ENCODE peak calls at places on chromosome 4, in nine cellular contexts. P, L, V, A, U, S, F, I and T are unnamed samples.

GRCh38 chr4:61200195-61200990 is at the start of gene ADGRL3:
- DNase-seq in P (peak), A (no peak), F (peak), L (peak), I (peak), S (no peak), U (peak), V (peak), T (no peak)

GRCh38 chr4:53119685-53120084 is 246.2 kb downstream of the SCFD2 start:
- DNase-seq in V (no peak), I (peak), P (no peak), L (peak), F (no peak), S (no peak), A (no peak), U (no peak), T (no peak)

GRCh38 chr4:153705743-153706468 is 21.8 kb downstream of the TLR2 start:
- DNase-seq in I (no peak), F (no peak), A (no peak), U (no peak), S (no peak), V (no peak), L (no peak), P (no peak), T (no peak)

GRCh38 chr4:41744572-41745291 is 3.8 kb downstream of the PHOX2B start:
- DNase-seq in V (no peak), I (no peak), L (no peak), F (peak), A (no peak), P (no peak), S (no peak), U (no peak), T (no peak)

GRCh38 chr4:180456928-180457327 is 1786.3 kb upstream of the TENM3 start:
- DNase-seq in I (no peak), U (no peak), S (no peak), A (no peak), F (no peak), P (no peak), V (no peak), L (no peak), T (no peak)

GRCh38 chr4:36771411-36772153 is 473.0 kb upstream of the NWD2 start:
- DNase-seq in V (peak), F (no peak), S (no peak), U (no peak), A (no peak), P (no peak), I (no peak), L (no peak), T (no peak)

GRCh38 chr4:88775026-88775425 is 77.4 kb upstream of the NAP1L5 start:
- DNase-seq in L (no peak), A (no peak), U (no peak), V (no peak), F (no peak), I (no peak), S (no peak), P (no peak), T (no peak)

GRCh38 chr4:181647396-181648107 is 595.6 kb upstream of the TENM3 start:
- DNase-seq in S (no peak), L (peak), V (no peak), F (no peak), I (peak), A (no peak), U (no peak), P (no peak), T (no peak)

GRCh38 chr4:36332023-36332781 is 50.8 kb downstream of the DTHD1 start:
- DNase-seq in F (no peak), L (no peak), P (no peak), A (no peak), U (peak), I (no peak), V (no peak), S (peak), T (no peak)

GRCh38 chr4:9931196-9931595 is 90.1 kb downstream of the SLC2A9 start:
- DNase-seq in F (no peak), L (no peak), V (no peak), U (no peak), I (no peak), S (no peak), A (no peak), P (no peak), T (no peak)

GRCh38 chr4:124429746-124430250 is 282.7 kb downstream of the ANKRD50 start:
- DNase-seq in P (no peak), S (no peak), I (peak), U (no peak), V (no peak), F (no peak), L (no peak), A (no peak), T (no peak)

GRCh38 chr4:189117426-189117825 is 823.2 kb upstream of the FRG1 start:
- DNase-seq in S (no peak), L (peak), A (no peak), U (no peak), F (peak), P (no peak), I (no peak), V (no peak), T (no peak)

GRCh38 chr4:170030121-170030520 is 3.9 kb upstream of the MFAP3L start:
- DNase-seq in F (no peak), V (no peak), P (no peak), S (no peak), A (no peak), I (no peak), L (no peak), U (no peak), T (no peak)

GRCh38 chr4:1764670-1765069 is 28.4 kb upstream of the FGFR3 start:
- DNase-seq in V (no peak), A (no peak), P (no peak), S (no peak), F (peak), U (no peak), L (no peak), I (no peak), T (no peak)

GRCh38 chr4:10099521-10100325 is 16.9 kb downstream of the WDR1 start:
- DNase-seq in P (no peak), F (no peak), A (no peak), L (no peak), V (no peak), U (no peak), S (no peak), I (no peak), T (no peak)

GRCh38 chr4:5863461-5864113 is 29.3 kb downstream of the CRMP1 start:
- DNase-seq in V (no peak), F (no peak), P (no peak), S (peak), I (peak), A (no peak), U (no peak), L (peak), T (no peak)

GRCh38 chr4:84944952-84945351 is 21.5 kb downstream of the WDFY3 start:
- DNase-seq in S (no peak), A (no peak), L (peak), I (peak), V (no peak), F (no peak), U (no peak), P (no peak), T (no peak)

GRCh38 chr4:138572007-138572406 is 329.9 kb upstream of the SLC7A11 start:
- DNase-seq in A (no peak), V (no peak), P (no peak), U (no peak), L (peak), F (no peak), I (no peak), S (no peak), T (no peak)

GRCh38 chr4:123479944-123480343 is 83.3 kb downstream of the SPRY1 start:
- DNase-seq in P (no peak), S (no peak), L (peak), A (no peak), F (no peak), I (peak), U (no peak), V (peak), T (no peak)

GRCh38 chr4:40032785-40033184 is 23.9 kb upstream of the N4BP2 start:
- DNase-seq in P (no peak), F (no peak), L (no peak), V (no peak), U (no peak), S (no peak), A (no peak), I (no peak), T (no peak)

GRCh38 chr4:76943129-76943620 is 6.4 kb upstream of the SEPTIN11 start:
- DNase-seq in A (no peak), I (peak), V (no peak), P (no peak), F (no peak), U (no peak), L (peak), S (no peak), T (no peak)

GRCh38 chr4:72567821-72568620 is 1.0 kb downstream of the ADAMTS3 start:
- DNase-seq in P (no peak), L (peak), A (no peak), I (peak), S (peak), U (peak), F (peak), V (no peak), T (no peak)

GRCh38 chr4:32840461-32841189 is 2120.5 kb downstream of the PCDH7 start:
- DNase-seq in S (no peak), I (no peak), F (no peak), V (no peak), P (no peak), A (no peak), L (no peak), U (no peak), T (no peak)

GRCh38 chr4:140472156-140472555 is 25.9 kb downstream of the MGAT4D start:
- DNase-seq in A (no peak), S (no peak), L (no peak), F (no peak), V (no peak), I (no peak), P (no peak), U (no peak), T (no peak)

GRCh38 chr4:87105101-87105852 is 115.1 kb downstream of the KLHL8 start:
- DNase-seq in V (no peak), F (no peak), A (no peak), P (no peak), S (no peak), I (no peak), U (no peak), L (no peak), T (no peak)

GRCh38 chr4:100984901-100985300 is 362.4 kb downstream of the PPP3CA start:
- DNase-seq in A (no peak), S (no peak), L (peak), V (no peak), P (no peak), I (peak), U (no peak), F (no peak), T (no peak)

GRCh38 chr4:2302387-2303119 is 40.6 kb upstream of the MXD4 start:
- DNase-seq in V (no peak), L (no peak), I (no peak), P (no peak), F (no peak), U (no peak), S (no peak), A (no peak), T (no peak)

GRCh38 chr4:106766519-106766918 is 269.6 kb downstream of the DKK2 start:
- DNase-seq in A (no peak), L (no peak), U (no peak), P (no peak), V (no peak), I (peak), F (no peak), S (no peak), T (no peak)

GRCh38 chr4:28360681-28361080 is 1500.0 kb downstream of the STIM2 start:
- DNase-seq in F (no peak), I (peak), A (no peak), L (peak), P (no peak), S (no peak), V (no peak), U (no peak), T (no peak)

GRCh38 chr4:36281384-36282106 is at the start of gene DTHD1:
- DNase-seq in F (no peak), P (no peak), U (no peak), V (no peak), L (no peak), A (no peak), I (no peak), S (peak), T (no peak)

GRCh38 chr4:33052241-33052640 is 2332.1 kb downstream of the PCDH7 start:
- DNase-seq in S (no peak), L (no peak), V (no peak), U (no peak), I (no peak), F (no peak), P (no peak), A (no peak), T (no peak)

GRCh38 chr4:175456131-175456530 is 355.9 kb downstream of the GPM6A start:
- DNase-seq in L (no peak), F (no peak), I (peak), U (no peak), P (no peak), V (no peak), A (no peak), S (no peak), T (no peak)

GRCh38 chr4:54230479-54231418 is 1.7 kb downstream of the PDGFRA start:
- DNase-seq in F (peak), L (no peak), S (no peak), I (peak), A (no peak), P (no peak), V (no peak), U (no peak), T (no peak)

GRCh38 chr4:163380703-163381102 is 37.0 kb downstream of the NPY5R start:
- DNase-seq in U (no peak), F (no peak), S (no peak), V (no peak), L (no peak), P (no peak), A (no peak), I (no peak), T (no peak)

GRCh38 chr4:185384877-185385465 is 10.8 kb downstream of the LRP2BP start:
- DNase-seq in U (no peak), L (no peak), S (no peak), A (no peak), F (peak), V (no peak), I (peak), P (no peak), T (no peak)

GRCh38 chr4:183588169-183588675 is 70.8 kb downstream of the RWDD4 start:
- DNase-seq in I (peak), P (no peak), F (no peak), L (peak), V (no peak), S (no peak), U (no peak), A (no peak), T (no peak)

GRCh38 chr4:8754634-8755589 is 116.7 kb downstream of the HMX1 start:
- DNase-seq in F (no peak), L (no peak), P (no peak), A (no peak), S (no peak), U (no peak), I (no peak), V (no peak), T (no peak)